ENCODE peak calls at places on chromosomes 4 and X, in six cellular contexts. T is CD8-positive, alpha-beta T cell; Z is right cardiac atrium; N is body of pancreas; L is heart right ventricle; U is CD8-positive, alpha-beta memory T cell. R is an unnamed sample.
A peak's percentile ranks its signal among the peaks of the same experiment; 100 is the strongest.

GRCh38 chrX:87583679-87584078 is 66.1 kb downstream of the KLHL4 start:
- DNase-seq in T (no peak), Z (no peak), N (peak; percentile 18), L (no peak), U (no peak), R (no peak)

GRCh38 chr4:81378398-81378797 is 93.3 kb downstream of the RASGEF1B start:
- DNase-seq in T (no peak), Z (no peak), N (no peak), L (no peak), U (no peak), R (no peak)

GRCh38 chrX:132071260-132071659 is 48.2 kb downstream of the STK26 start:
- DNase-seq in T (no peak), Z (no peak), N (no peak), L (no peak), U (no peak), R (no peak)

GRCh38 chrX:132564026-132564425 is 75.2 kb upstream of the MBNL3 start:
- DNase-seq in T (no peak), Z (peak; percentile 0), N (no peak), L (no peak), U (no peak), R (no peak)

GRCh38 chrX:19683358-19683757 is 168.1 kb upstream of the MAP3K15 start:
- DNase-seq in T (no peak), Z (no peak), N (no peak), L (no peak), U (no peak), R (no peak)

GRCh38 chrX:115021121-115021520 is 3.7 kb upstream of the IL13RA2 start:
- DNase-seq in T (no peak), Z (no peak), N (no peak), L (no peak), U (no peak), R (no peak)

GRCh38 chr4:1976416-1977352 is 32.1 kb downstream of the NELFA start:
- DNase-seq in T (no peak), Z (no peak), N (peak; percentile 9), L (no peak), U (no peak), R (no peak)

GRCh38 chrX:74015379-74016019 is 288.5 kb upstream of the ZCCHC13 start:
- DNase-seq in T (peak; percentile 28), Z (peak; percentile 55), N (peak; percentile 55), L (peak; percentile 31), U (peak; percentile 46), R (peak; percentile 3)

GRCh38 chr4:4384837-4385236 is 2.1 kb upstream of the NSG1 start:
- DNase-seq in T (no peak), Z (no peak), N (no peak), L (no peak), U (no peak), R (no peak)

GRCh38 chrX:115958687-115959359 is 211.7 kb upstream of the AGTR2 start:
- DNase-seq in T (no peak), Z (no peak), N (no peak), L (no peak), U (no peak), R (no peak)

GRCh38 chr4:70895846-70896435 is 6.2 kb upstream of the MOB1B start:
- DNase-seq in T (no peak), Z (no peak), N (no peak), L (peak; percentile 23), U (no peak), R (no peak)

GRCh38 chr4:25769251-25769650 is 93.5 kb downstream of the SEL1L3 start:
- DNase-seq in T (no peak), Z (peak; percentile 45), N (no peak), L (peak; percentile 28), U (no peak), R (no peak)

GRCh38 chr4:2761035-2761923 is 5.1 kb upstream of the TNIP2 start:
- DNase-seq in T (no peak), Z (peak; percentile 75), N (peak; percentile 75), L (no peak), U (no peak), R (no peak)

GRCh38 chr4:7432531-7433375 is 2.0 kb downstream of the PSAPL1 start:
- DNase-seq in T (no peak), Z (peak; percentile 24), N (no peak), L (no peak), U (no peak), R (no peak)

GRCh38 chrX:111282991-111283390 is 12.7 kb upstream of the CAPN6 start:
- DNase-seq in T (no peak), Z (no peak), N (no peak), L (no peak), U (no peak), R (no peak)

GRCh38 chrX:46770817-46771163 is 11.9 kb upstream of the SLC9A7 start:
- DNase-seq in T (no peak), Z (no peak), N (no peak), L (no peak), U (no peak), R (no peak)

GRCh38 chrX:43939187-43939926 is 33.8 kb downstream of the NDP start:
- DNase-seq in T (no peak), Z (no peak), N (no peak), L (no peak), U (no peak), R (no peak)

GRCh38 chr4:49032440-49033161 is 46.5 kb downstream of the CWH43 start:
- DNase-seq in T (no peak), Z (no peak), N (no peak), L (no peak), U (no peak), R (no peak)

GRCh38 chrX:106484233-106484632 is 127.5 kb upstream of the RADX start:
- DNase-seq in T (no peak), Z (no peak), N (no peak), L (no peak), U (no peak), R (no peak)

GRCh38 chr4:24583451-24584174 is 741 bp downstream of the DHX15 start:
- DNase-seq in T (peak; percentile 17), Z (peak; percentile 86), N (peak; percentile 44), L (peak; percentile 69), U (peak; percentile 34), R (peak; percentile 32)
- H3K4me1 ChIP-seq in T (peaks cover 23% of the 10 kb centered on the region), Z (no peaks in the 10 kb centered on the region), N (peaks cover 40% of the 10 kb centered on the region), L (peaks cover 40% of the 10 kb centered on the region), U (peaks cover 35% of the 10 kb centered on the region), R (peaks cover 22% of the 10 kb centered on the region)

GRCh38 chr4:40585201-40585789 is 44.4 kb downstream of the RBM47 start:
- DNase-seq in T (no peak), Z (no peak), N (no peak), L (no peak), U (no peak), R (no peak)
- H3K27ac ChIP-seq in T (no peak overlapping the region), Z (no peak overlapping the region), N (no peak overlapping the region), L (no peak overlapping the region), U (no peak overlapping the region), R (no peak overlapping the region)

DNA sequence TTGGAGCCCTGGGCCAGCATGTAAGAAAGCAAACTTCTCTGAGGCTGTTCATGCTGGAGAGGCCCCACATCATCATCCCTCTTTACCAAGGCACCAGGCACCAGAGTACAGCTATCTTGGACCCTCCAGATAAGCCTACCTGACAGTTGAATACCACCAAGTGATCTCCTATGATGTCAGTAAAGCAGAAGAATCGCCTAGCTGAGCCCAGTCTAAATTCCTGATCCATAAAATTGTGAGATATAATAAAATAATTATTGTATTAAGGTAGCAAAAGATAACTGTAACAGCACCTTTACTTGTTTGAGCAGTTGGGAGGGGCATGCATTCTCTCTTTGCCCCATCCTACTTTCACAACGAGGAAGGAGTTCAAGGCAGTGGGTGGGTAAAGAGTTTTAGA is 2.9 kb upstream of the UCP1 start:
- DNase-seq in T (no peak), Z (no peak), N (no peak), L (no peak), U (no peak), R (no peak)
- H3K27me3 ChIP-seq in T (peaks cover 39% of the 10 kb centered on the region), Z (no peaks in the 10 kb centered on the region), N (peaks cover 11% of the 10 kb centered on the region), L (peaks cover 35% of the 10 kb centered on the region), U (peaks cover 17% of the 10 kb centered on the region), R (no peaks in the 10 kb centered on the region)

GRCh38 chr4:140686799-140687198 is 69.4 kb downstream of the TBC1D9 start:
- DNase-seq in T (no peak), Z (no peak), N (no peak), L (no peak), U (no peak), R (no peak)
- H3K4me1 ChIP-seq in T (no peaks in the 10 kb centered on the region), Z (peaks cover 5% of the 10 kb centered on the region), N (no peaks in the 10 kb centered on the region), L (peaks cover 17% of the 10 kb centered on the region), U (no peaks in the 10 kb centered on the region), R (no peaks in the 10 kb centered on the region)

DNA sequence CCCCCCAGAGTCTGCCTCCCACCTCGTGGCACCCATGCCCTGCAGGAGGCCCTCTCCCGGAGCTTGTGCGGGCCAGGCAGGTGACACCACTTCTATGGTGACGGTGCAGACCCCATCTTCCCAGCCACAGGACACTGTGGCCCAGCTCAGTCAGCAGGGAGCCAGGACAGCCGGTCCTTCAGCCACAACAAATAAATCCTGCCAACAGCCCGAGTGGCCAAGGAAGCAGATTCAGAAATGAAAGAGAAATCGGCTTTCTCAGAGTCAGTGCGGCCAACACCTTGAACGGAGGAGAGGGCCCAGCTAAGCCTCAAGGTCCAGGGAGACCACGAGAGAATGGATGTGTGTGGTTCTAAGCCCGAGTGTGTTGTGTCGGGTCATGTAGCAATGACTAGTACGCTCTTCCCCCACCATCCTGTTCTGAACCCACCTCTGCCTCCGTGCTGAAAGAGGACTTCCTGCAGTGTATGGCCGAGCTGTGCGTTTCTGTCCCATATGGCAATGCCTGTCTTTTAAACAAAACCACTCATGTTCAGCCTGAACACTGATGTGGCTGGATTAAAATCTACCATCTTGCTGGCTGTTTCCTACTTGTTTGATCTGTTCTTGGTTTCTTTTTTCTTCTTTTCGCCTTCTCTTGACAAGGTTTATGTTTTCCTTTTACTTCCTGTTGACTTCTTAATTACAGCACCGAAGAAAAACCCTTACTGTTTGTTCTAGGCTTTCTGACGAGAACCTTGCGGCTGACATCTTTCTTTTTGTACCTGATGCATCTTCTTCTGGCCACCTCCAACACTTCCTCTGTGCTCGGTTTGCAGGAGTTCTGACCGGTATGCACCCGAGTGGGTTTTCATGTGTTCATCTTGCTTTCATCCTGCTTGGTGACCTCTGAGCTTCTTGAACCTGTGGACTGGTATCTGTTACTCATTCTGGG is 53.1 kb downstream of the GAK start:
- DNase-seq in T (peak; percentile 28), Z (no peak), N (no peak), L (no peak), U (peak; percentile 8), R (no peak)
- H3K27ac ChIP-seq in T (peak overlapping the region; percentile 47), Z (no peak overlapping the region), N (no peak overlapping the region), L (no peak overlapping the region), U (peak overlapping the region; percentile 41), R (no peak overlapping the region)

GRCh38 chr4:8895295-8895694 is 23.7 kb upstream of the HMX1 start:
- DNase-seq in T (no peak), Z (no peak), N (no peak), L (no peak), U (no peak), R (no peak)
- H3K27me3 ChIP-seq in T (no peaks in the 10 kb centered on the region), Z (no peaks in the 10 kb centered on the region), N (peaks cover 5% of the 10 kb centered on the region), L (peaks cover 96% of the 10 kb centered on the region), U (peaks cover 4% of the 10 kb centered on the region), R (no peaks in the 10 kb centered on the region)

GRCh38 chrX:39766882-39767281 is 330.9 kb downstream of the BCOR start:
- DNase-seq in T (no peak), Z (peak; percentile 78), N (no peak), L (no peak), U (no peak), R (peak; percentile 33)
- H3K4me1 ChIP-seq in T (peaks cover 23% of the 10 kb centered on the region), Z (no peaks in the 10 kb centered on the region), N (peaks cover 10% of the 10 kb centered on the region), L (no peaks in the 10 kb centered on the region), U (peaks cover 30% of the 10 kb centered on the region), R (peaks cover 13% of the 10 kb centered on the region)

GRCh38 chrX:38262715-38263620 is 42.3 kb upstream of the SRPX start:
- DNase-seq in T (no peak), Z (no peak), N (no peak), L (no peak), U (no peak), R (no peak)
- H3K27ac ChIP-seq in T (no peak overlapping the region), Z (no peak overlapping the region), N (no peak overlapping the region), L (no peak overlapping the region), U (no peak overlapping the region), R (no peak overlapping the region)

GRCh38 chrX:638482-639131 is 8.0 kb downstream of the SHOX start:
- DNase-seq in T (no peak), Z (no peak), N (no peak), L (no peak), U (no peak), R (no peak)
- H3K27me3 ChIP-seq in T (no peaks in the 10 kb centered on the region), Z (no peaks in the 10 kb centered on the region), N (no peaks in the 10 kb centered on the region), L (peaks cover 91% of the 10 kb centered on the region), U (no peaks in the 10 kb centered on the region), R (no peaks in the 10 kb centered on the region)